ENCODE peak calls at places on chromosomes 7 and 10, in seven cellular contexts. B, Y, I, O, L, H and N are unnamed samples.

GRCh38 chr10:95268438-95268837 is 22.4 kb downstream of the PDLIM1 start:
- DNase-seq in O (peak), H (no peak), B (no peak), L (no peak), I (no peak), Y (no peak), N (no peak)

GRCh38 chr10:124003481-124004371 is 89.7 kb downstream of the CHST15 start:
- DNase-seq in B (no peak), H (no peak), L (no peak), O (no peak), I (no peak), Y (no peak), N (no peak)

GRCh38 chr7:3020416-3020815 is 23.3 kb downstream of the CARD11 start:
- DNase-seq in B (no peak), I (no peak), O (no peak), L (no peak), Y (no peak), H (no peak), N (no peak)

GRCh38 chr7:95509199-95509598 is 23.5 kb downstream of the ASB4 start:
- DNase-seq in Y (peak), I (no peak), H (peak), L (no peak), O (no peak), B (peak), N (no peak)

GRCh38 chr7:35349001-35349400 is 95.1 kb upstream of the TBX20 start:
- DNase-seq in O (no peak), L (no peak), H (no peak), B (no peak), I (no peak), Y (no peak), N (no peak)

GRCh38 chr7:96327429-96327828 is 5.5 kb upstream of the SLC25A13 start:
- DNase-seq in O (peak), B (no peak), L (no peak), Y (no peak), I (no peak), H (no peak), N (no peak)

GRCh38 chr10:33657154-33657900 is 322.9 kb upstream of the NRP1 start:
- DNase-seq in I (no peak), B (no peak), O (no peak), L (no peak), H (no peak), Y (no peak), N (no peak)

GRCh38 chr7:98286701-98287485 is 5.4 kb downstream of the BRI3 start:
- DNase-seq in Y (no peak), O (no peak), B (no peak), L (no peak), I (peak), H (no peak), N (no peak)

GRCh38 chr10:28939352-28940157 is 262.2 kb downstream of the BAMBI start:
- DNase-seq in B (no peak), L (no peak), Y (peak), H (peak), I (peak), O (peak), N (no peak)

GRCh38 chr7:100156331-100157068 is 2.0 kb downstream of the TRAPPC14 start:
- DNase-seq in O (no peak), B (peak), H (no peak), I (no peak), Y (no peak), L (no peak), N (no peak)

GRCh38 chr10:100642295-100642994 is 102.9 kb upstream of the PAX2 start:
- DNase-seq in B (no peak), I (no peak), L (no peak), H (no peak), O (no peak), Y (no peak), N (no peak)

GRCh38 chr10:10307551-10307950 is 710.1 kb upstream of the CELF2 start:
- DNase-seq in B (no peak), O (no peak), I (no peak), H (no peak), Y (no peak), L (no peak), N (no peak)

GRCh38 chr7:101162551-101163280 is 2.7 kb downstream of the VGF start:
- DNase-seq in H (no peak), L (no peak), Y (peak), I (no peak), B (peak), O (no peak), N (peak)

GRCh38 chr10:125038637-125039036 is 96.7 kb downstream of the ZRANB1 start:
- DNase-seq in L (no peak), I (peak), H (no peak), O (peak), B (no peak), Y (peak), N (no peak)

GRCh38 chr7:105577251-105577650 is 4.0 kb downstream of the EFCAB10 start:
- DNase-seq in H (no peak), B (no peak), Y (no peak), O (no peak), I (no peak), L (no peak), N (no peak)

GRCh38 chr10:7438196-7438986 is 27.6 kb upstream of the SFMBT2 start:
- DNase-seq in H (no peak), O (no peak), I (no peak), Y (no peak), L (no peak), B (no peak), N (no peak)

GRCh38 chr7:155258233-155258575 is 39.5 kb upstream of the INSIG1 start:
- DNase-seq in L (no peak), I (peak), H (no peak), Y (peak), B (no peak), O (peak), N (no peak)

GRCh38 chr7:119594956-119595355 is 678.0 kb upstream of the KCND2 start:
- DNase-seq in B (no peak), H (no peak), Y (no peak), O (no peak), L (no peak), I (no peak), N (no peak)

GRCh38 chr10:5905854-5906507 is 15.9 kb downstream of the FBH1 start:
- DNase-seq in H (no peak), B (no peak), Y (no peak), I (no peak), O (no peak), L (no peak), N (no peak)

GRCh38 chr7:50477640-50478039 is 27.5 kb upstream of the FIGNL1 start:
- DNase-seq in H (no peak), O (no peak), I (no peak), L (no peak), Y (no peak), B (no peak), N (no peak)

GRCh38 chr10:55766212-55766611 is 594.8 kb downstream of the ZWINT start:
- DNase-seq in I (no peak), O (no peak), B (no peak), Y (no peak), L (no peak), H (no peak), N (no peak)

GRCh38 chr7:29360633-29361625 is 166.4 kb downstream of the CHN2 start:
- DNase-seq in I (no peak), Y (no peak), O (no peak), B (no peak), L (no peak), H (no peak), N (no peak)

GRCh38 chr7:134351424-134351823 is 34.7 kb upstream of the SLC35B4 start:
- DNase-seq in I (no peak), B (no peak), O (no peak), H (no peak), L (no peak), Y (no peak), N (no peak)

GRCh38 chr10:82206831-82207230 is 331.8 kb downstream of the NRG3 start:
- DNase-seq in B (no peak), O (no peak), I (no peak), H (no peak), L (no peak), Y (no peak), N (no peak)

GRCh38 chr7:55254596-55255500 is 110.3 kb upstream of the LANCL2 start:
- DNase-seq in Y (peak), O (peak), B (peak), H (peak), I (peak), L (peak), N (peak)
- TF ChIP-seq CTCF in Y (peak), O (peak), B (peak), H (peak), I (peak), L (peak), N (no peak)

GRCh38 chr7:108418941-108419340 is 37.3 kb downstream of the NRCAM start:
- DNase-seq in L (no peak), B (no peak), Y (no peak), H (no peak), I (no peak), O (no peak), N (no peak)

GRCh38 chr7:108420482-108420908 is 35.7 kb downstream of the NRCAM start:
- DNase-seq in L (no peak), H (no peak), O (no peak), B (no peak), I (no peak), Y (no peak), N (no peak)

GRCh38 chr7:108417926-108418325 is 38.3 kb downstream of the NRCAM start:
- DNase-seq in H (no peak), Y (no peak), B (no peak), I (no peak), O (no peak), L (no peak), N (no peak)

GRCh38 chr7:108421720-108422331 is 34.4 kb downstream of the NRCAM start:
- DNase-seq in O (no peak), I (no peak), B (no peak), Y (no peak), L (no peak), H (no peak), N (no peak)

GRCh38 chr7:108419961-108420360 is 36.3 kb downstream of the NRCAM start:
- DNase-seq in Y (peak), L (no peak), O (no peak), I (no peak), H (no peak), B (no peak), N (no peak)
- TF ChIP-seq CTCF in Y (no peak), L (no peak), O (no peak), I (no peak), H (no peak), B (no peak), N (no peak)

GRCh38 chr10:2935647-2936386 is 131.5 kb upstream of the PFKP start:
- DNase-seq in Y (no peak), O (no peak), L (no peak), B (no peak), I (no peak), H (no peak), N (no peak)

GRCh38 chr10:2933924-2934323 is 133.4 kb upstream of the PFKP start:
- DNase-seq in B (no peak), Y (no peak), H (no peak), L (no peak), I (no peak), O (no peak), N (no peak)

GRCh38 chr10:2936816-2937215 is 130.5 kb upstream of the PFKP start:
- DNase-seq in I (no peak), H (no peak), Y (peak), L (no peak), O (no peak), B (no peak), N (no peak)

GRCh38 chr10:2942937-2943336 is 124.4 kb upstream of the PFKP start:
- DNase-seq in Y (no peak), B (no peak), H (no peak), L (no peak), O (no peak), I (no peak), N (no peak)

GRCh38 chr10:2938869-2939268 is 128.5 kb upstream of the PFKP start:
- DNase-seq in Y (peak), B (no peak), O (no peak), L (no peak), I (no peak), H (no peak), N (no peak)
- TF ChIP-seq CTCF in Y (peak), B (no peak), O (no peak), L (peak), I (no peak), H (no peak), N (no peak)

DNA sequence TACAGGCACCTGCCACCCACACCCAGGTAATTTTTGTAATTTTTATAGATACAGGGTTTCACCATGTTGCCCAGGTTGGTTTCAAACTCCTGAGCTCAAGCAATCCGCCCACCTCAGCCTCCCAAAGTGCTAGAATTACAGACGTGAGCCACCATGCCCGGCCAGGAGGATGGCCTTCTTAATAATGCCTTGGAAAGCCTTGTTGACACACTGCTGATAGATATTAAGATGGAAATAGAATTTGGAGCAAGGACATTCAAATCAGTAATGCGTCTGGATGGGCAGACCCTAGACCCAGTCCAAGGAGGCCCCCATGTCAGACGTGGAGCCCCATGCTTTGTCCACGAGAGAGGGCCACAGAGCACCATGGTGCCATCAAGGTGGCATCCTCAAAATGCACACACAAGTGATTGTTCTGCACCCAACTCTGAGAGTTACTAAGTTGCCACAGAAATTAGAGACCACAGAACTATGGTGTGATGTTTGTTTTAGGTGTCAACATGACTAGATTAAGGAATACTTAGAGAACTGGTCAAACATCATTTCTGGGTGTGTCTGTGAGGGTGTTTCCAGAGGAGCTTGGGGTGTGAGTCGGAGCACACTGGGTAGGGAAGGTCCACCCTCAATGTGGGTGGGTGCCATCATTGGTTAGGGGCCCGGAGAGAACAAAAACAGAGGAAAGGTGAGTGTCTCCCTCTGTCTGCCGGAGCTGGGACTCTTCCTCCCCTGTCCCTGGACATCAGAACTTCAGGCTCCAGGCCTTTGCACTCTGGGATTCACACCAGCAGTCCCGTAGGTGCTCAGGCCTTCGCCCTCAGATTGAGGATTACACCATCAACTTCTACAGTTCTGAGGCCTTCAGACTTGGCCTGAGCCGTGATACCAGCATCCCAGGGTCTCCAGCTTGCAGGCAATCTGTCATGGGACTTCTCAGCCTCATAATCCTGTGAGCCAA is 34.5 kb downstream of the EBF3 start:
- DNase-seq in Y (no peak), O (no peak), L (no peak), B (no peak), I (no peak), H (no peak), N (no peak)
- TF ChIP-seq CTCF in Y (no peak), O (no peak), L (no peak), B (no peak), I (no peak), H (no peak), N (no peak)

GRCh38 chr10:13518076-13518692 is 10.6 kb downstream of the BEND7 start:
- DNase-seq in I (no peak), H (no peak), O (no peak), Y (no peak), B (peak), L (peak), N (no peak)
- TF ChIP-seq CTCF in I (no peak), H (peak), O (peak), Y (no peak), B (no peak), L (peak), N (no peak)

GRCh38 chr10:60048146-60048545 is 141.8 kb upstream of the CCDC6 start:
- DNase-seq in I (no peak), H (no peak), Y (peak), L (no peak), B (no peak), O (peak), N (no peak)
- TF ChIP-seq CTCF in I (no peak), H (peak), Y (peak), L (peak), B (no peak), O (peak), N (no peak)